ENCODE peak calls at places on chromosomes 5 and 9, in four cellular contexts. P is mesenchymal stem cell, W is mesendoderm, U is H9. L is an unnamed sample.

GRCh38 chr5:149962601-149963300 is 2.2 kb downstream of the SLC26A2 start:
- DNase-seq in P (no peak), W (no peak), U (no peak), L (no peak)

GRCh38 chr9:81690251-81690851 is 1.0 kb upstream of the TLE1 start:
- DNase-seq in P (no peak), W (peak), U (peak), L (no peak)

GRCh38 chr9:124716795-124717194 is 54.3 kb downstream of the NR6A1 start:
- DNase-seq in P (no peak), W (no peak), U (no peak), L (no peak)

GRCh38 chr5:41193462-41194166 is 19.7 kb downstream of the C6 start:
- DNase-seq in P (no peak), W (no peak), U (no peak), L (no peak)

GRCh38 chr5:14143843-14144585 is 872 bp downstream of the TRIO start:
- DNase-seq in P (no peak), W (no peak), U (peak), L (no peak)

GRCh38 chr5:139680368-139681111 is 32.4 kb downstream of the CXXC5 start:
- DNase-seq in P (no peak), W (no peak), U (no peak), L (no peak)

GRCh38 chr9:123350590-123351310 is 5.2 kb upstream of the CRB2 start:
- DNase-seq in P (no peak), W (no peak), U (no peak), L (no peak)

GRCh38 chr9:16575142-16575877 is 295.2 kb downstream of the BNC2 start:
- DNase-seq in P (no peak), W (peak), U (no peak), L (no peak)

GRCh38 chr9:131567910-131568309 is 22.6 kb downstream of the PRRT1B start:
- DNase-seq in P (no peak), W (no peak), U (no peak), L (no peak)

GRCh38 chr9:127561491-127562270 is 50.4 kb upstream of the STXBP1 start:
- DNase-seq in P (peak), W (peak), U (peak), L (no peak)

GRCh38 chr9:121491111-121491510 is 8.5 kb downstream of the GGTA1 start:
- DNase-seq in P (no peak), W (no peak), U (no peak), L (no peak)

GRCh38 chr5:1014781-1015221 is 6.2 kb downstream of the NKD2 start:
- DNase-seq in P (no peak), W (no peak), U (no peak), L (no peak)

GRCh38 chr9:82012255-82012654 is 23.7 kb downstream of the SPATA31D1 start:
- DNase-seq in P (no peak), W (no peak), U (no peak), L (no peak)

GRCh38 chr9:113178087-113178486 is 27.3 kb downstream of the SLC31A2 start:
- DNase-seq in P (peak), W (no peak), U (no peak), L (no peak)
- H3K4ac ChIP-seq in P (no peak), W (no peak), U (no peak), L (no peak)

GRCh38 chr5:53422539-53422938 is 57.9 kb upstream of the FST start:
- DNase-seq in P (peak), W (no peak), U (no peak), L (no peak)
- H3K4ac ChIP-seq in P (no peak), W (no peak), U (no peak), L (no peak)

GRCh38 chr9:136867480-136867879 is 1.4 kb upstream of the EDF1 start:
- DNase-seq in P (no peak), W (no peak), U (no peak), L (no peak)

GRCh38 chr9:136865768-136866103 is 372 bp downstream of the EDF1 start:
- DNase-seq in P (no peak), W (no peak), U (peak), L (no peak)

GRCh38 chr9:136863623-136864273 is 2.4 kb downstream of the EDF1 start:
- DNase-seq in P (no peak), W (no peak), U (no peak), L (no peak)

GRCh38 chr9:136862849-136863622 is 3.1 kb downstream of the EDF1 start:
- DNase-seq in P (no peak), W (no peak), U (no peak), L (no peak)

GRCh38 chr9:136864996-136865767 is 926 bp downstream of the EDF1 start:
- DNase-seq in P (no peak), W (no peak), U (no peak), L (no peak)
- H3K4ac ChIP-seq in P (no peak), W (peak), U (no peak), L (no peak)

GRCh38 chr9:806285-807156 is 35.0 kb upstream of the DMRT1 start:
- DNase-seq in P (peak), W (peak), U (no peak), L (no peak)

GRCh38 chr9:805151-805550 is 36.3 kb upstream of the DMRT1 start:
- DNase-seq in P (no peak), W (peak), U (no peak), L (no peak)

GRCh38 chr9:801399-802071 is 40.0 kb upstream of the DMRT1 start:
- DNase-seq in P (no peak), W (peak), U (no peak), L (no peak)

GRCh38 chr9:804026-804425 is 37.5 kb upstream of the DMRT1 start:
- DNase-seq in P (no peak), W (no peak), U (no peak), L (no peak)

DNA sequence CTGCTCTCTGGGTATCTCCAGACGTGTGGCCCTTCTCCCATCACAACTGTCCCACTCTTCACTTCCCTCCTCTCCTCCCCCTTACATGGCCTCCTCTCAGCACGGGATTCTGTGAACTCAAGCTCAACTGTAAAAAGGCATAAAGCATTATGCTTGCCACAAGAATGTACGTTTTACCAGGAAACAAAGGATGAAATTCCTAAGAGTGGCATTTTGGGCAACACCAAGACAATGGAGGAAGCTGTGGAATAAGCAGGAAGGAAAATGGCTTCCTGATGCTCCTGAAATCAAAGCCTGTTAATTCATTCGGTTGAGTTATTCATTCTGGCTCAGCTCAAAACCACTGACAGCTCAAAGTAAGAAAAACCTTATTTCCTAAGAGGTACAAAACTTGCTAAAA is 40.9 kb upstream of the DMRT1 start:
- DNase-seq in P (no peak), W (no peak), U (no peak), L (no peak)
- H3K4ac ChIP-seq in P (no peak), W (no peak), U (no peak), L (no peak)

DNA sequence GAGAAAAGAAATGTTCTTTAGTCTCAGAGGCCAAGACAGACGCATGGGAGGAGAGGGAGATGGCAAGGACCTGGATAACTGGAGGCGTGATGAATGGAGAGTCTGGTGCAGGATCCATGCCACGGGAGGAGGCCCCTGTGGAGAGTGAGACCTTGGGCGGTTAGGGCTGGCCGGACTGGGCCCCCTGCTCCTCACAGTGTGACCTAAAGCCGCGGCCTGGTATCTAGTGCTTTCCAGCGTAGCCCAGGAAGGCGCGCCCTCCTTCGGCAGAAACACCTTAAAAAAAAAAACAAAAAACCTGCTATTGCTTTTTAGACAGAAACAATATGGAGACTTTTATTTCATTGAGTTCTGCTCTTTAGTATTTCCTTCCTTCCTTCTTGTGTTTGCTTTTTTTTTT is 33.1 kb downstream of the SCGB3A1 start:
- DNase-seq in P (no peak), W (no peak), U (no peak), L (no peak)
- H3K4ac ChIP-seq in P (no peak), W (no peak), U (no peak), L (no peak)

L was measured in H1.